ENCODE peak calls at places on chromosomes 2 and 18, in four cellular contexts. T is HCT116, W is colonic mucosa, B is A549. U is an unnamed sample.

GRCh38 chr18:76273956-76274355 is 221.1 kb downstream of the ZNF516 start:
- DNase-seq in T (no peak), W (no peak), B (no peak), U (no peak)

GRCh38 chr2:85584857-85585780 is 888 bp downstream of the VAMP5 start:
- DNase-seq in W (peak), T (no peak), B (peak), U (no peak)

GRCh38 chr2:7813541-7814310 is 868.1 kb upstream of the ID2 start:
- DNase-seq in W (no peak), T (no peak), B (no peak), U (no peak)

GRCh38 chr18:56727399-56727798 is 76.2 kb downstream of the WDR7 start:
- DNase-seq in W (no peak), T (no peak), B (no peak), U (no peak)

GRCh38 chr2:188291142-188291616 is 495 bp upstream of the GULP1 start:
- DNase-seq in W (no peak), T (no peak), B (peak), U (no peak)

GRCh38 chr2:88159955-88160415 is 10.2 kb upstream of the THNSL2 start:
- DNase-seq in T (peak), B (peak), W (peak), U (peak)

GRCh38 chr2:203802277-203803045 is 65.1 kb upstream of the CTLA4 start:
- DNase-seq in B (no peak), W (no peak), T (no peak), U (no peak)

GRCh38 chr2:119837759-119838158 is 78.0 kb downstream of the PTPN4 start:
- DNase-seq in T (no peak), W (no peak), B (no peak), U (no peak)

GRCh38 chr2:38057651-38058410 is 18.1 kb downstream of the CYP1B1 start:
- DNase-seq in B (no peak), T (no peak), W (no peak), U (no peak)

GRCh38 chr2:85712849-85713612 is 18.9 kb downstream of the GNLY start:
- DNase-seq in W (no peak), B (no peak), T (no peak), U (no peak)

DNA sequence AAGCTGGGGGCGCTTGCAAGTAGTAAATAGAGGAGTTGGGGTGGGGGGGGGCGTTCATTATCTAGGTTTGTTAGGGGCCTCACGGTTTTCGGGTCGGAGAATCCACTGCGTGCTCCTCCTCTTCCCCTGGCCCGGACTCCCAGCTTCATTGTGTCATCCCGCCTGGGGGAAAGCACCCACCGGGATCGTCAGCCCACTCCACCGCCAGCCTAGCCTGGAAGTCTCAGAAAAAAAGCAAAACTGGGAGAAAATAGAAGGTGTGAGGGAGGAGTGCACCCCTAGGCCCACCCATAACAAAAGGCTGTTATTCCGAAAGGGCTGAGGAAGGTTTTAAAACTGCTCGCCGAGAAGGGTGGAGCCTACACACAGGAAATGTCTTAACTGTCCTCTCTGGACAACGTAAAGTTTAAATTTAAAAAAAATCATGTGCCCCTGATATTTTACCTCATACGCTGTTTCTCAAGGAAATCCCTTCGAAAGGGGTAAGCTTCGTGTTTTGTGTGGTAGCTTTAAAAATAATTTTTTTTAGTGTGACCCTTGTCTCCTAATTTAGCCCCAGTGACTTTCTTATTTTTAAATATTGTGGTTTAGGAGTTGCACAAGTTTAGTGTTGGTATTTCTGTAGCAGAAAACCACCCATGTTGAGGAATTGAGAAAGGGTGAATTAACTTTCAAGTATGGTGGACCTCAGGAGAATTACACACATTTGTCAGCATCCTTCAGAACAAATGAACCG is 104.2 kb downstream of the SPTBN1 start:
- DNase-seq in T (no peak), B (peak), W (peak), U (no peak)
- TF ChIP-seq CTCF in T (no peak), B (no peak), W (no peak), U (no peak)

GRCh38 chr2:238160206-238161129 is 1.7 kb downstream of the ERFE start:
- DNase-seq in W (no peak), T (no peak), B (no peak), U (peak)
- TF ChIP-seq CTCF in W (no peak), T (peak), B (peak), U (peak)

GRCh38 chr18:410103-410502 is 90.4 kb downstream of the COLEC12 start:
- DNase-seq in T (no peak), B (no peak), W (no peak), U (no peak)
- TF ChIP-seq CTCF in T (no peak), B (no peak), W (no peak), U (no peak)

GRCh38 chr2:73035899-73036778 is 35.4 kb downstream of the SFXN5 start:
- DNase-seq in T (peak), W (no peak), B (no peak), U (no peak)
- TF ChIP-seq CTCF in T (peak), W (no peak), B (no peak), U (no peak)